ENCODE peak calls at places on chromosomes 6 and 20, in nine cellular contexts. Q is fibroblast of pulmonary artery; S is epithelial cell of esophagus; I is hippocampal formation; X is choroid plexus epithelial cell; R is GF-D8; U is lung; B is sciatic nerve; M is stimulated activated CD8-positive, alpha-beta memory T cell treated with anti-CD3 and anti-CD28 coated beads, Interleukin-7, amount 100 ng/mL, for 1 hour. G is an unnamed sample.

GRCh38 chr6:83917001-83917400 is 57.5 kb downstream of the CYB5R4 start:
- DNase-seq in B (no peak), M (no peak), X (no peak), I (no peak), R (no peak), U (no peak), Q (no peak), S (no peak), G (no peak)

GRCh38 chr20:23320317-23320716 is 30.3 kb upstream of the NXT1 start:
- DNase-seq in B (no peak), X (peak; percentile 58), S (peak; percentile 26), U (no peak), Q (peak; percentile 33), M (no peak), R (no peak), I (no peak), G (no peak)

GRCh38 chr6:3383525-3383924 is 73.3 kb downstream of the SLC22A23 start:
- DNase-seq in I (no peak), S (peak; percentile 54), Q (peak; percentile 48), B (no peak), M (no peak), U (no peak), X (peak; percentile 73), R (no peak), G (no peak)

GRCh38 chr6:23775127-23775526 is 350.9 kb upstream of the NRSN1 start:
- DNase-seq in Q (no peak), B (no peak), R (no peak), M (no peak), S (no peak), X (peak; percentile 86), U (no peak), I (no peak), G (no peak)

GRCh38 chr20:13771853-13772453 is 12.8 kb downstream of the ESF1 start:
- DNase-seq in U (no peak), B (no peak), S (peak; percentile 25), R (no peak), I (no peak), M (no peak), X (peak; percentile 48), Q (peak; percentile 48), G (peak; percentile 34)

GRCh38 chr6:63789699-63790098 is 154.1 kb downstream of the PHF3 start:
- DNase-seq in U (no peak), B (no peak), R (no peak), M (no peak), I (no peak), X (no peak), S (peak; percentile 16), Q (no peak), G (no peak)

GRCh38 chr20:37315293-37316110 is 26.0 kb downstream of the MANBAL start:
- DNase-seq in S (peak; percentile 67), R (no peak), M (no peak), U (no peak), I (no peak), Q (peak; percentile 76), B (peak; percentile 77), X (peak; percentile 88), G (peak; percentile 71)

GRCh38 chr6:27795697-27796494 is 116.3 kb downstream of the OR2B2 start:
- DNase-seq in S (peak; percentile 89), X (peak; percentile 94), U (peak; percentile 71), R (peak; percentile 65), I (no peak), M (no peak), B (no peak), Q (peak; percentile 95), G (peak; percentile 93)

GRCh38 chr6:84074988-84075781 is 41.6 kb downstream of the MRAP2 start:
- DNase-seq in U (no peak), Q (peak; percentile 56), R (no peak), I (no peak), M (no peak), X (peak; percentile 29), S (peak; percentile 72), B (no peak), G (peak; percentile 91)

GRCh38 chr20:54228841-54229240 is 21.0 kb downstream of the PFDN4 start:
- DNase-seq in I (no peak), Q (peak; percentile 75), M (no peak), U (no peak), X (no peak), S (peak; percentile 76), R (no peak), B (no peak), G (no peak)

GRCh38 chr6:15948930-15949900 is 179.7 kb upstream of the MYLIP start:
- DNase-seq in X (peak; percentile 47), B (no peak), R (no peak), Q (peak; percentile 28), U (peak; percentile 71), I (no peak), S (peak; percentile 58), M (no peak), G (peak; percentile 94)

GRCh38 chr6:39088331-39088730 is 26.7 kb downstream of the SAYSD1 start:
- DNase-seq in U (peak; percentile 51), I (peak; percentile 6), S (peak; percentile 27), B (no peak), R (no peak), X (peak; percentile 70), Q (peak; percentile 74), M (no peak), G (peak; percentile 93)

GRCh38 chr20:45833030-45833882 is at the start of gene SNX21:
- DNase-seq in Q (peak; percentile 97), M (no peak), S (peak; percentile 80), U (peak; percentile 80), I (peak; percentile 74), X (peak; percentile 87), B (peak; percentile 92), R (no peak), G (peak; percentile 94)

GRCh38 chr6:149317656-149318571 is at the start of gene TAB2:
- DNase-seq in U (peak; percentile 32), B (peak; percentile 74), Q (no peak), I (peak; percentile 68), S (no peak), R (no peak), X (peak; percentile 47), M (peak; percentile 41), G (peak; percentile 84)

GRCh38 chr6:13300649-13301590 is 27.4 kb downstream of the TBC1D7 start:
- DNase-seq in X (no peak), U (no peak), I (no peak), Q (no peak), S (no peak), B (no peak), R (no peak), M (no peak), G (no peak)